ENCODE peak calls at places on chromosomes 6 and 20, in five cellular contexts. D, Y, R, N and A are unnamed samples.

GRCh38 chr6:103113416-103113815 is 1719.9 kb downstream of the GRIK2 start:
- DNase-seq in D (no peak), Y (no peak), R (no peak), N (no peak), A (no peak)

GRCh38 chr6:160239929-160240690 is 18.5 kb downstream of the SLC22A2 start:
- DNase-seq in D (no peak), Y (no peak), R (no peak), N (no peak), A (no peak)

GRCh38 chr6:14924126-14925024 is 321.5 kb upstream of the JARID2 start:
- DNase-seq in D (no peak), Y (no peak), R (no peak), N (no peak), A (no peak)

GRCh38 chr6:76702187-76702586 is 629.7 kb upstream of the IMPG1 start:
- DNase-seq in D (no peak), Y (peak), R (no peak), N (no peak), A (no peak)

GRCh38 chr6:39335780-39336541 is 13.5 kb upstream of the KCNK16 start:
- DNase-seq in D (no peak), Y (peak), R (peak), N (no peak), A (no peak)

GRCh38 chr6:163354779-163355431 is 59.6 kb upstream of the QKI start:
- DNase-seq in D (no peak), Y (peak), R (no peak), N (no peak), A (no peak)

GRCh38 chr6:391559-392440 is at the start of gene IRF4:
- DNase-seq in D (no peak), Y (no peak), R (no peak), N (peak), A (no peak)

GRCh38 chr20:8309638-8310037 is 177.6 kb downstream of the PLCB1 start:
- DNase-seq in D (no peak), Y (peak), R (no peak), N (no peak), A (no peak)

GRCh38 chr20:17936791-17937687 is 31.6 kb downstream of the SNX5 start:
- DNase-seq in D (no peak), Y (peak), R (no peak), N (no peak), A (no peak)

GRCh38 chr6:139871844-139872510 is 497.5 kb upstream of the CITED2 start:
- DNase-seq in D (no peak), Y (peak), R (no peak), N (no peak), A (no peak)

GRCh38 chr20:22523499-22524392 is 60.6 kb downstream of the FOXA2 start:
- DNase-seq in D (no peak), Y (no peak), R (no peak), N (no peak), A (no peak)